ENCODE peak calls at places on chromosomes 3 and 15, in ten cellular contexts. V, U, X, C, E, D, S, B, Z and Q are unnamed samples.

GRCh38 chr3:180913582-180914404 is 1.3 kb downstream of the FXR1 start:
- DNase-seq in X (no peak), E (peak; percentile 41), V (peak; percentile 7), S (no peak), U (peak; percentile 31), D (peak; percentile 35), C (no peak), B (no peak), Z (no peak), Q (peak; percentile 51)

GRCh38 chr3:115862099-115862498 is 238.8 kb downstream of the GAP43 start:
- DNase-seq in X (no peak), Z (no peak), S (no peak), E (no peak), C (no peak), B (no peak), V (no peak), D (no peak), U (no peak), Q (no peak)

GRCh38 chr15:41917767-41918430 is 24.0 kb upstream of the SPTBN5 start:
- DNase-seq in Z (peak; percentile 85), D (peak; percentile 68), X (no peak), V (peak; percentile 67), E (peak; percentile 78), S (peak; percentile 84), B (peak; percentile 51), C (no peak), U (peak; percentile 72), Q (peak; percentile 29)

GRCh38 chr3:148998715-148999413 is 7.5 kb downstream of the GYG1 start:
- DNase-seq in X (no peak), D (no peak), E (peak; percentile 52), Z (no peak), B (no peak), S (peak; percentile 17), C (peak; percentile 50), V (no peak), U (peak; percentile 13), Q (no peak)

GRCh38 chr15:92621972-92622533 is 33.5 kb downstream of the FAM174B start:
- DNase-seq in S (no peak), U (no peak), D (no peak), C (peak; percentile 71), E (no peak), Z (no peak), X (no peak), B (no peak), V (no peak), Q (no peak)

GRCh38 chr3:155217591-155217990 is 75.9 kb downstream of the STRIT1 start:
- DNase-seq in Z (no peak), B (no peak), U (peak; percentile 79), E (peak; percentile 52), X (no peak), D (peak; percentile 66), C (no peak), V (no peak), S (no peak), Q (peak; percentile 75)

GRCh38 chr3:33278106-33278672 is 947 bp downstream of the FBXL2 start:
- DNase-seq in Z (no peak), X (no peak), S (peak; percentile 30), B (no peak), C (no peak), V (no peak), U (peak; percentile 35), D (peak; percentile 10), E (peak; percentile 15), Q (peak; percentile 44)

GRCh38 chr15:48883699-48884098 is 5.8 kb downstream of the EID1 start:
- DNase-seq in X (no peak), E (no peak), U (no peak), B (no peak), V (no peak), C (no peak), Z (no peak), D (no peak), S (no peak), Q (no peak)

GRCh38 chr15:65981837-65982696 is 112.8 kb downstream of the RAB11A start:
- DNase-seq in D (no peak), X (no peak), U (peak; percentile 6), S (peak; percentile 48), Z (peak; percentile 42), B (no peak), V (no peak), E (no peak), C (peak; percentile 41), Q (no peak)

GRCh38 chr15:67117356-67117755 is 52.0 kb downstream of the SMAD3 start:
- DNase-seq in S (no peak), E (peak; percentile 59), D (peak; percentile 70), B (no peak), X (no peak), C (no peak), U (peak; percentile 83), V (no peak), Z (no peak), Q (peak; percentile 81)

GRCh38 chr15:67115567-67115966 is 50.2 kb downstream of the SMAD3 start:
- DNase-seq in D (no peak), B (no peak), E (no peak), Z (no peak), C (no peak), V (no peak), S (no peak), U (no peak), X (no peak), Q (no peak)

GRCh38 chr15:67114046-67114445 is 48.6 kb downstream of the SMAD3 start:
- DNase-seq in V (no peak), B (no peak), U (no peak), E (no peak), D (no peak), Z (no peak), X (no peak), S (no peak), C (no peak), Q (no peak)

GRCh38 chr15:67116742-67117141 is 51.3 kb downstream of the SMAD3 start:
- DNase-seq in B (no peak), X (no peak), V (no peak), S (peak; percentile 92), Z (no peak), C (peak; percentile 50), E (no peak), D (no peak), U (peak; percentile 18), Q (no peak)

DNA sequence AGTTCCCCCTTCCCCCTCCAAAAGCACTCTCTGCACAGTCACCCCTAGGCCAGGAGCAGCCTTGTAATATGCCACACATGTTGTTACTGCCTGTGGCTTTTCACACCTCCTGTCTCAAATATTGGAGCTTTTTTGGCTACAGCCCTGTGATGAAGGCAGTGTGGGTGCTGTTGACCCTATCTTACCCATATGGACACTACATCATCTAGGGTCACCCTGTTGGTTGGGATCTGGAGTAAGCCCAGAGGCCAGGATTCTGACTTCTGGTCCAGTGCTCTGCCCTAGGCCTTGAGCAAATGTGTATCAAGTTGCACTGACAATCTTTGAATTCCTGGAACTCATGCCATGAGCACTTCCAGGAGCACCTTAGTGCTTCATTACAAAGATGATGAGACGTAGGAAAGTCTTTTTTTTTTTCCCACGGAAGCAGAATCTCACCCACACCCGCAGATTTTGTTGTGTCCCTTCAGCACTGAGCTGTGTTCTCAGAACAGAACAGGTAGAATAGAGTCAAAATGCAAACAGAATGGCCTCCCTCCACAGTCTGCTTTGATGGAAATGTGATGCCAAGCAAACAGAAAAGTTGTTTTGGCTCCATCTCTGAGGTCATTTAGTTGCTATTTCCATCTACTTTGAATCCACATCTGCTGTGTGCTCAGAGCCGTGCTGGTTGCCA is 49.6 kb downstream of the SMAD3 start:
- DNase-seq in B (no peak), U (peak; percentile 59), Z (no peak), V (no peak), E (peak; percentile 46), S (no peak), D (no peak), X (no peak), C (no peak), Q (no peak)
- H3K4me3 ChIP-seq in B (no peak overlapping the region), U (no peak overlapping the region), Z (no peak overlapping the region), V (no peak overlapping the region), E (no peak overlapping the region), S (no peak overlapping the region), D (no peak overlapping the region), X (no peak overlapping the region), C (no peak overlapping the region), Q (no peak overlapping the region)

DNA sequence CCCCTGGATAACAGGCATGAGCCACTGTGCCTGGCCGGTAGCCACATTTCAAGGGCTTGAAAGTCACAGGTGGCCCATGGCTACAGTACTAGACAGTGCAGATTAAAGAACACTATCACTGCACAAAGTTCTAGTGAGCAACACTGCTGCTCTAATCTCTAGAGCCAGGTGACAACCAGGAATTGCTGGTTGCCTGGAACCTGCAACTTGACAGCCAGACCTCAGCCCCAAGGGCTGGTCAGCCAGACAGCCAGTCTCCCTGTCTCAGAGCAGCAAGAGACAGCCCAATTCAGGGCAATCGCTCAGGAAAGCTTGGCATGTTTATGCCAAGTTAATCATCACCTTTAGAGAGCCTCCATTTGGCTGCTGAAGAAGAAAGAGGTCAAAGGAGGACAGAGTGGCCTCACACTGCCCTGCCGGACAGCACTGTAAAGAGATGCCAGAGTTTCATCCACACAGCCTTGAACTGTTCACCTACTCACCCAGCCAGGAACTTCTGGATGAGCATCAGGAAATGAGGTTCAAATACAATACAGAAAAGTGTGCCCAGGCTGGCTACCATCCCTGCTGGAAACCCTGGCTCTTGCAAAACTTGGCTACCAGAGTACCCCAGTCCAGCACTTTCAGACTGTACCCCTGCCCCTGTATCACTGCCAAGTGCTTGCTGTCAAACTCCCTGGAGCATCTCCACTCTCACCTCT is 6.0 kb downstream of the CCDC12 start:
- DNase-seq in S (peak; percentile 70), X (no peak), E (peak; percentile 55), Z (peak; percentile 91), U (peak; percentile 54), C (no peak), B (no peak), V (no peak), D (peak; percentile 62), Q (no peak)
- H3K4me3 ChIP-seq in S (no peak overlapping the region), X (no peak overlapping the region), E (no peak overlapping the region), Z (no peak overlapping the region), U (no peak overlapping the region), C (no peak overlapping the region), B (no peak overlapping the region), V (no peak overlapping the region), D (no peak overlapping the region), Q (no peak overlapping the region)

GRCh38 chr3:157242836-157243235 is 82.9 kb upstream of the CCNL1 start:
- DNase-seq in X (no peak), D (no peak), C (no peak), V (no peak), S (no peak), Z (no peak), B (no peak), U (no peak), E (no peak), Q (no peak)

GRCh38 chr3:157251685-157252084 is 91.7 kb upstream of the CCNL1 start:
- DNase-seq in B (no peak), D (no peak), Z (no peak), U (no peak), E (no peak), C (no peak), V (no peak), S (no peak), X (no peak), Q (no peak)

GRCh38 chr3:157247391-157247790 is 87.4 kb upstream of the CCNL1 start:
- DNase-seq in Z (no peak), B (no peak), X (no peak), V (no peak), E (no peak), S (no peak), U (no peak), C (no peak), D (peak; percentile 26), Q (peak; percentile 46)

GRCh38 chr3:157248590-157249425 is 88.9 kb upstream of the CCNL1 start:
- DNase-seq in B (no peak), U (peak; percentile 88), E (peak; percentile 91), C (no peak), D (peak; percentile 92), V (peak; percentile 90), X (no peak), Z (peak; percentile 59), S (peak; percentile 0), Q (peak; percentile 93)
- H3K4me3 ChIP-seq in B (no peak overlapping the region), U (no peak overlapping the region), E (peak overlapping the region; percentile 7), C (no peak overlapping the region), D (no peak overlapping the region), V (no peak overlapping the region), X (no peak overlapping the region), Z (no peak overlapping the region), S (no peak overlapping the region), Q (no peak overlapping the region)

GRCh38 chr15:68815598-68815997 is 5.1 kb downstream of the ANP32A start:
- DNase-seq in D (no peak), B (no peak), C (no peak), Z (no peak), V (no peak), U (peak; percentile 32), S (no peak), E (peak; percentile 73), X (no peak), Q (no peak)
- H3K4me3 ChIP-seq in D (no peak overlapping the region), B (no peak overlapping the region), C (no peak overlapping the region), Z (no peak overlapping the region), V (no peak overlapping the region), U (no peak overlapping the region), S (no peak overlapping the region), E (no peak overlapping the region), X (no peak overlapping the region), Q (peak overlapping the region; percentile 94)